ENCODE peak calls at places on chromosomes 13 and 19, in five cellular contexts. L, O, A, T and U are unnamed samples.

GRCh38 chr19:29375429-29376093 is 150.2 kb upstream of the VSTM2B start:
- DNase-seq in L (no peak), O (no peak), A (no peak), T (no peak), U (no peak)

GRCh38 chr13:67100723-67101122 is 129.4 kb downstream of the PCDH9 start:
- DNase-seq in L (no peak), O (no peak), A (peak), T (peak), U (no peak)

GRCh38 chr13:110206170-110206569 is 100.8 kb downstream of the COL4A1 start:
- DNase-seq in L (no peak), O (no peak), A (no peak), T (no peak), U (no peak)

GRCh38 chr19:48568345-48568886 is 16.4 kb downstream of the SULT2B1 start:
- DNase-seq in L (peak), O (peak), A (peak), T (peak), U (peak)

GRCh38 chr19:14048439-14049153 is 13.3 kb downstream of the PALM3 start:
- DNase-seq in L (peak), O (no peak), A (peak), T (peak), U (peak)

GRCh38 chr19:44476559-44477408 is 23.5 kb downstream of the ZNF180 start:
- DNase-seq in L (no peak), O (peak), A (peak), T (no peak), U (no peak)

GRCh38 chr13:79485014-79485441 is 4.1 kb downstream of the NDFIP2 start:
- DNase-seq in L (peak), O (peak), A (peak), T (peak), U (peak)

GRCh38 chr19:45404557-45405434 is at the start of gene PPP1R13L:
- DNase-seq in L (peak), O (peak), A (peak), T (peak), U (peak)

GRCh38 chr19:40553885-40554857 is 22.5 kb upstream of the SHKBP1 start:
- DNase-seq in L (no peak), O (no peak), A (no peak), T (no peak), U (no peak)

GRCh38 chr13:99909836-99910619 is 61.5 kb downstream of the ZIC5 start:
- DNase-seq in L (no peak), O (no peak), A (no peak), T (no peak), U (no peak)

GRCh38 chr13:57665471-57665870 is 33.9 kb downstream of the PCDH17 start:
- DNase-seq in L (no peak), O (no peak), A (no peak), T (no peak), U (no peak)

GRCh38 chr13:63307239-63307638 is 1891.6 kb upstream of the PCDH20 start:
- DNase-seq in L (no peak), O (peak), A (no peak), T (no peak), U (no peak)

GRCh38 chr19:18542936-18543813 is at the start of gene FKBP8:
- DNase-seq in L (peak), O (peak), A (peak), T (peak), U (peak)

GRCh38 chr19:6362351-6362801 is 1.0 kb downstream of the CLPP start:
- DNase-seq in L (no peak), O (no peak), A (peak), T (no peak), U (no peak)

GRCh38 chr13:95536629-95537241 is 15.8 kb upstream of the CLDN10 start:
- DNase-seq in L (peak), O (peak), A (peak), T (peak), U (peak)

GRCh38 chr13:51797664-51798488 is 6.1 kb downstream of the DHRS12 start:
- DNase-seq in L (peak), O (peak), A (peak), T (peak), U (peak)